ENCODE peak calls at places on chromosome 7, in seven cellular contexts. One of them, this sample, is unnamed.

GRCh38 chr7:16450366-16450765 is 15.2 kb downstream of the SOSTDC1 start:
- DNase-seq in CD4-positive, CD25-positive, alpha-beta regulatory T cell: no peak
- DNase-seq in psoas muscle: no peak
- DNase-seq in AG04450: no peak
- DNase-seq in astrocyte of the cerebellum: no peak
- DNase-seq in endodermal cell: no peak
- DNase-seq in A549: no peak
- DNase-seq in this sample: no peak

GRCh38 chr7:119826547-119826946 is 446.4 kb upstream of the KCND2 start:
- DNase-seq in CD4-positive, CD25-positive, alpha-beta regulatory T cell: no peak
- DNase-seq in psoas muscle: no peak
- DNase-seq in AG04450: no peak
- DNase-seq in astrocyte of the cerebellum: no peak
- DNase-seq in endodermal cell: no peak
- DNase-seq in A549: no peak
- DNase-seq in this sample: no peak

GRCh38 chr7:135389971-135390370 is 119.9 kb downstream of the CNOT4 start:
- DNase-seq in CD4-positive, CD25-positive, alpha-beta regulatory T cell: no peak
- DNase-seq in psoas muscle: no peak
- DNase-seq in AG04450: no peak
- DNase-seq in astrocyte of the cerebellum: no peak
- DNase-seq in endodermal cell: no peak
- DNase-seq in A549: no peak
- DNase-seq in this sample: no peak

GRCh38 chr7:17929647-17930395 is 10.5 kb downstream of the SNX13 start:
- DNase-seq in CD4-positive, CD25-positive, alpha-beta regulatory T cell: no peak
- DNase-seq in psoas muscle: no peak
- DNase-seq in AG04450: no peak
- DNase-seq in astrocyte of the cerebellum: no peak
- DNase-seq in endodermal cell: no peak
- DNase-seq in A549: no peak
- DNase-seq in this sample: no peak

GRCh38 chr7:118057404-118057803 is 126.6 kb upstream of the LSM8 start:
- DNase-seq in CD4-positive, CD25-positive, alpha-beta regulatory T cell: no peak
- DNase-seq in psoas muscle: no peak
- DNase-seq in AG04450: no peak
- DNase-seq in astrocyte of the cerebellum: no peak
- DNase-seq in endodermal cell: no peak
- DNase-seq in A549: no peak
- DNase-seq in this sample: peak; percentile 5

GRCh38 chr7:25262586-25262985 is 34.3 kb upstream of the NPVF start:
- DNase-seq in CD4-positive, CD25-positive, alpha-beta regulatory T cell: no peak
- DNase-seq in psoas muscle: no peak
- DNase-seq in AG04450: no peak
- DNase-seq in astrocyte of the cerebellum: peak; percentile 55
- DNase-seq in endodermal cell: no peak
- DNase-seq in A549: no peak
- DNase-seq in this sample: no peak

GRCh38 chr7:45713669-45714520 is 139.7 kb downstream of the ADCY1 start:
- DNase-seq in CD4-positive, CD25-positive, alpha-beta regulatory T cell: no peak
- DNase-seq in psoas muscle: no peak
- DNase-seq in AG04450: no peak
- DNase-seq in astrocyte of the cerebellum: no peak
- DNase-seq in endodermal cell: peak; percentile 32
- DNase-seq in A549: no peak
- DNase-seq in this sample: no peak

GRCh38 chr7:34320412-34320811 is 337.6 kb upstream of the NPSR1 start:
- DNase-seq in CD4-positive, CD25-positive, alpha-beta regulatory T cell: no peak
- DNase-seq in psoas muscle: no peak
- DNase-seq in AG04450: no peak
- DNase-seq in astrocyte of the cerebellum: no peak
- DNase-seq in endodermal cell: no peak
- DNase-seq in A549: no peak
- DNase-seq in this sample: no peak

GRCh38 chr7:134374291-134374690 is 57.6 kb upstream of the SLC35B4 start:
- DNase-seq in CD4-positive, CD25-positive, alpha-beta regulatory T cell: no peak
- DNase-seq in psoas muscle: no peak
- DNase-seq in AG04450: no peak
- DNase-seq in astrocyte of the cerebellum: no peak
- DNase-seq in endodermal cell: no peak
- DNase-seq in A549: no peak
- DNase-seq in this sample: no peak

GRCh38 chr7:21851445-21852043 is 94.2 kb downstream of the CDCA7L start:
- DNase-seq in CD4-positive, CD25-positive, alpha-beta regulatory T cell: peak; percentile 46
- DNase-seq in psoas muscle: no peak
- DNase-seq in AG04450: no peak
- DNase-seq in astrocyte of the cerebellum: no peak
- DNase-seq in endodermal cell: no peak
- DNase-seq in A549: no peak
- DNase-seq in this sample: no peak

GRCh38 chr7:83791737-83792136 is 142.8 kb upstream of the SEMA3E start:
- DNase-seq in CD4-positive, CD25-positive, alpha-beta regulatory T cell: no peak
- DNase-seq in psoas muscle: no peak
- DNase-seq in AG04450: no peak
- DNase-seq in astrocyte of the cerebellum: no peak
- DNase-seq in endodermal cell: no peak
- DNase-seq in A549: no peak
- DNase-seq in this sample: no peak

GRCh38 chr7:34739651-34740300 is 81.8 kb downstream of the NPSR1 start:
- DNase-seq in CD4-positive, CD25-positive, alpha-beta regulatory T cell: no peak
- DNase-seq in psoas muscle: no peak
- DNase-seq in AG04450: no peak
- DNase-seq in astrocyte of the cerebellum: no peak
- DNase-seq in endodermal cell: no peak
- DNase-seq in A549: no peak
- DNase-seq in this sample: no peak

GRCh38 chr7:21497072-21497471 is 45.8 kb upstream of the DNAH11 start:
- DNase-seq in CD4-positive, CD25-positive, alpha-beta regulatory T cell: no peak
- DNase-seq in psoas muscle: no peak
- DNase-seq in AG04450: no peak
- DNase-seq in astrocyte of the cerebellum: no peak
- DNase-seq in endodermal cell: no peak
- DNase-seq in A549: no peak
- DNase-seq in this sample: no peak

GRCh38 chr7:137313196-137313595 is 30.3 kb downstream of the PTN start:
- DNase-seq in CD4-positive, CD25-positive, alpha-beta regulatory T cell: no peak
- DNase-seq in psoas muscle: no peak
- DNase-seq in AG04450: no peak
- DNase-seq in astrocyte of the cerebellum: no peak
- DNase-seq in endodermal cell: no peak
- DNase-seq in A549: no peak
- DNase-seq in this sample: no peak

GRCh38 chr7:101744588-101744987 is 72.8 kb upstream of the CUX1 start:
- DNase-seq in CD4-positive, CD25-positive, alpha-beta regulatory T cell: no peak
- DNase-seq in psoas muscle: no peak
- DNase-seq in AG04450: no peak
- DNase-seq in astrocyte of the cerebellum: no peak
- DNase-seq in endodermal cell: peak; percentile 64
- DNase-seq in A549: no peak
- DNase-seq in this sample: no peak

GRCh38 chr7:24728503-24729364 is 28.5 kb downstream of the GSDME start:
- DNase-seq in CD4-positive, CD25-positive, alpha-beta regulatory T cell: peak; percentile 10
- DNase-seq in psoas muscle: no peak
- DNase-seq in AG04450: no peak
- DNase-seq in astrocyte of the cerebellum: no peak
- DNase-seq in endodermal cell: no peak
- DNase-seq in A549: no peak
- DNase-seq in this sample: no peak

GRCh38 chr7:43700059-43700501 is 29.2 kb downstream of the COA1 start:
- DNase-seq in CD4-positive, CD25-positive, alpha-beta regulatory T cell: peak; percentile 70
- DNase-seq in psoas muscle: no peak
- DNase-seq in AG04450: peak; percentile 43
- DNase-seq in astrocyte of the cerebellum: peak; percentile 73
- DNase-seq in endodermal cell: no peak
- DNase-seq in A549: peak; percentile 28
- DNase-seq in this sample: peak; percentile 40

GRCh38 chr7:136214356-136214755 is 237.2 kb upstream of the MTPN start:
- DNase-seq in CD4-positive, CD25-positive, alpha-beta regulatory T cell: no peak
- DNase-seq in psoas muscle: no peak
- DNase-seq in AG04450: no peak
- DNase-seq in astrocyte of the cerebellum: no peak
- DNase-seq in endodermal cell: no peak
- DNase-seq in A549: no peak
- DNase-seq in this sample: no peak

GRCh38 chr7:5630670-5631069 is 150.8 kb downstream of the RNF216 start:
- DNase-seq in CD4-positive, CD25-positive, alpha-beta regulatory T cell: peak; percentile 19
- DNase-seq in psoas muscle: peak; percentile 48
- DNase-seq in AG04450: no peak
- DNase-seq in astrocyte of the cerebellum: no peak
- DNase-seq in endodermal cell: no peak
- DNase-seq in A549: no peak
- DNase-seq in this sample: no peak

GRCh38 chr7:913736-914520 is 37.6 kb downstream of the GET4 start:
- DNase-seq in CD4-positive, CD25-positive, alpha-beta regulatory T cell: no peak
- DNase-seq in psoas muscle: no peak
- DNase-seq in AG04450: no peak
- DNase-seq in astrocyte of the cerebellum: no peak
- DNase-seq in endodermal cell: no peak
- DNase-seq in A549: no peak
- DNase-seq in this sample: no peak

GRCh38 chr7:156487811-156488523 is 152.6 kb upstream of the RNF32 start:
- DNase-seq in CD4-positive, CD25-positive, alpha-beta regulatory T cell: no peak
- DNase-seq in psoas muscle: no peak
- DNase-seq in AG04450: no peak
- DNase-seq in astrocyte of the cerebellum: no peak
- DNase-seq in endodermal cell: no peak
- DNase-seq in A549: no peak
- DNase-seq in this sample: no peak

GRCh38 chr7:130272456-130273080 is 5.9 kb downstream of the CPA2 start:
- DNase-seq in CD4-positive, CD25-positive, alpha-beta regulatory T cell: no peak
- DNase-seq in psoas muscle: no peak
- DNase-seq in AG04450: no peak
- DNase-seq in astrocyte of the cerebellum: no peak
- DNase-seq in endodermal cell: peak; percentile 76
- DNase-seq in A549: no peak
- DNase-seq in this sample: no peak

GRCh38 chr7:1055084-1055450 is 10.7 kb downstream of the GPR146 start:
- DNase-seq in CD4-positive, CD25-positive, alpha-beta regulatory T cell: peak; percentile 90
- DNase-seq in psoas muscle: peak; percentile 85
- DNase-seq in AG04450: peak; percentile 8
- DNase-seq in astrocyte of the cerebellum: no peak
- DNase-seq in endodermal cell: no peak
- DNase-seq in A549: no peak
- DNase-seq in this sample: no peak

GRCh38 chr7:104851268-104851667 is 162.7 kb upstream of the KMT2E start:
- DNase-seq in CD4-positive, CD25-positive, alpha-beta regulatory T cell: no peak
- DNase-seq in psoas muscle: no peak
- DNase-seq in AG04450: no peak
- DNase-seq in astrocyte of the cerebellum: no peak
- DNase-seq in endodermal cell: no peak
- DNase-seq in A549: no peak
- DNase-seq in this sample: no peak

GRCh38 chr7:43758029-43758860 is at the start of gene BLVRA:
- DNase-seq in CD4-positive, CD25-positive, alpha-beta regulatory T cell: peak; percentile 66
- DNase-seq in psoas muscle: peak; percentile 78
- DNase-seq in AG04450: no peak
- DNase-seq in astrocyte of the cerebellum: no peak
- DNase-seq in endodermal cell: peak; percentile 86
- DNase-seq in A549: peak; percentile 90
- DNase-seq in this sample: no peak

GRCh38 chr7:12493407-12493806 is 77.1 kb upstream of the SCIN start:
- DNase-seq in CD4-positive, CD25-positive, alpha-beta regulatory T cell: no peak
- DNase-seq in psoas muscle: no peak
- DNase-seq in AG04450: no peak
- DNase-seq in astrocyte of the cerebellum: no peak
- DNase-seq in endodermal cell: peak; percentile 28
- DNase-seq in A549: no peak
- DNase-seq in this sample: no peak

GRCh38 chr7:65910237-65910636 is 37.4 kb downstream of the VKORC1L1 start:
- DNase-seq in CD4-positive, CD25-positive, alpha-beta regulatory T cell: no peak
- DNase-seq in psoas muscle: no peak
- DNase-seq in AG04450: peak; percentile 4
- DNase-seq in astrocyte of the cerebellum: no peak
- DNase-seq in endodermal cell: no peak
- DNase-seq in A549: no peak
- DNase-seq in this sample: no peak
- H3K4me3 ChIP-seq in CD4-positive, CD25-positive, alpha-beta regulatory T cell: no peak overlapping the region
- H3K4me3 ChIP-seq in psoas muscle: no peak overlapping the region
- H3K4me3 ChIP-seq in AG04450: no peak overlapping the region
- H3K4me3 ChIP-seq in astrocyte of the cerebellum: no peak overlapping the region
- H3K4me3 ChIP-seq in endodermal cell: no peak overlapping the region
- H3K4me3 ChIP-seq in A549: no peak overlapping the region
- H3K4me3 ChIP-seq in this sample: no peak overlapping the region

GRCh38 chr7:149866139-149866785 is 7.5 kb upstream of the ATP6V0E2 start:
- DNase-seq in CD4-positive, CD25-positive, alpha-beta regulatory T cell: no peak
- DNase-seq in psoas muscle: no peak
- DNase-seq in AG04450: no peak
- DNase-seq in astrocyte of the cerebellum: no peak
- DNase-seq in endodermal cell: peak; percentile 40
- DNase-seq in A549: no peak
- DNase-seq in this sample: no peak
- H3K4me3 ChIP-seq in CD4-positive, CD25-positive, alpha-beta regulatory T cell: peak overlapping the region; percentile 37
- H3K4me3 ChIP-seq in psoas muscle: no peak overlapping the region
- H3K4me3 ChIP-seq in AG04450: no peak overlapping the region
- H3K4me3 ChIP-seq in astrocyte of the cerebellum: no peak overlapping the region
- H3K4me3 ChIP-seq in endodermal cell: no peak overlapping the region
- H3K4me3 ChIP-seq in A549: no peak overlapping the region
- H3K4me3 ChIP-seq in this sample: no peak overlapping the region

DNA sequence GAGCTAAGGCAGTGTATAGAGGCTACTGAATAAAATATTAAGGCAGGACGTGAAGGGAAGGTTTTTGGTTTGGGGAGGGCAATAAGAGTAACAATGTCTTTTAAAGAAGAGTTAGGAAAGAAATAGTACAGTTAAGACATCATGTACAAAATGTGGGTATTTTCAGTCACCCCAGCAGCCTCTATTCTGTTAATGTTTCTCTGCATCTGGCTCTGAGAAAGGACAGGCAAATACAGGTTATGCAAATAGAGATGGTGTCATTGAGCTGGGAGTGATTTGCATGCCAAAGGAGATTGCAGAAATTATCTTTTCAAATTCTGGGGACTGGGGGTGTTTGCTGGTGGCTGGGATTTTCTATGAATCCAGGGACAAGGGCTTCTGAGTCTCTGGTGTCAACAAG is 6.7 kb upstream of the TAS2R60 start:
- DNase-seq in CD4-positive, CD25-positive, alpha-beta regulatory T cell: no peak
- DNase-seq in psoas muscle: no peak
- DNase-seq in AG04450: no peak
- DNase-seq in astrocyte of the cerebellum: no peak
- DNase-seq in endodermal cell: no peak
- DNase-seq in A549: no peak
- DNase-seq in this sample: no peak
- H3K4me3 ChIP-seq in CD4-positive, CD25-positive, alpha-beta regulatory T cell: no peak overlapping the region
- H3K4me3 ChIP-seq in psoas muscle: no peak overlapping the region
- H3K4me3 ChIP-seq in AG04450: no peak overlapping the region
- H3K4me3 ChIP-seq in astrocyte of the cerebellum: no peak overlapping the region
- H3K4me3 ChIP-seq in endodermal cell: no peak overlapping the region
- H3K4me3 ChIP-seq in A549: no peak overlapping the region
- H3K4me3 ChIP-seq in this sample: no peak overlapping the region

DNA sequence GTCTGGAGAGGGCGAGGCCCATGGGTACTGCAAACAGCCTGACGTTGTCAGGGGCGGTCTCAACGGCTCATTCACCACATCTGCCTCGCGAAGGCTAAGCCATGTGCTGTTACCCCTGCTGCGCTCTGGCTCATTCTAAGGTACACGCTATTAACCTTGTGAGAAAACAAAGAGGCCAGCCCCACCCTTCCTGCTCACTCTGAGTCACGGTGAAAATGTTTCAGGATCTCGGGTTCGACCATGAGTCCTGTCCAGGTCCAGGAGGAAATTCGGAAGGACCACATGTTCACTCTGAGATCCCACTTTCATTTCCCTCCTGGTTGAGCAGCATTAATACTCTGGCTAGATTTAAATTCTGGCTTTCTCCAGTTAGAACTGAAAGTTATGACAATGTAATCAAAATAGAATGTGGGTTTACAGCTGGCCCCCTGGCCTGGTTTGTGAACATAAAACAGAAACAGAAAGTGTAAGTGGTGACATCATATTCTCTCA is 55.2 kb downstream of the EGFR start:
- DNase-seq in CD4-positive, CD25-positive, alpha-beta regulatory T cell: peak; percentile 85
- DNase-seq in psoas muscle: peak; percentile 69
- DNase-seq in AG04450: no peak
- DNase-seq in astrocyte of the cerebellum: peak; percentile 92
- DNase-seq in endodermal cell: no peak
- DNase-seq in A549: peak; percentile 93
- DNase-seq in this sample: no peak
- H3K4me3 ChIP-seq in CD4-positive, CD25-positive, alpha-beta regulatory T cell: peak overlapping the region; percentile 68
- H3K4me3 ChIP-seq in psoas muscle: peak overlapping the region; percentile 26
- H3K4me3 ChIP-seq in AG04450: peak overlapping the region; percentile 29
- H3K4me3 ChIP-seq in astrocyte of the cerebellum: peak overlapping the region; percentile 10
- H3K4me3 ChIP-seq in endodermal cell: no peak overlapping the region
- H3K4me3 ChIP-seq in A549: peak overlapping the region; percentile 14
- H3K4me3 ChIP-seq in this sample: peak overlapping the region; percentile 25

This sample was measured in skeletal muscle cell.